ENCODE peak calls at places on chromosomes 3 and 15, in four cellular contexts. One of them, this sample, is unnamed.

GRCh38 chr3:17443142-17443541 is 299.3 kb downstream of the TBC1D5 start:
- DNase-seq in T47D: no peak
- DNase-seq in stimulated activated CD8-positive, alpha-beta memory T cell treated with anti-CD3 and anti-CD28 coated beads, Interleukin-4, amount 100 ng/mL, for 4 hours: no peak
- DNase-seq in stimulated activated CD4-positive, alpha-beta T cell treated with anti-CD3 and anti-CD28 coated beads, Interleukin-2, amount 100 ng/mL, for 48 hours: no peak
- DNase-seq in this sample: no peak

GRCh38 chr15:84387086-84387485 is 151.5 kb downstream of the GOLGA6L4 start:
- DNase-seq in T47D: no peak
- DNase-seq in stimulated activated CD4-positive, alpha-beta T cell treated with anti-CD3 and anti-CD28 coated beads, Interleukin-2, amount 100 ng/mL, for 48 hours: no peak
- DNase-seq in stimulated activated CD8-positive, alpha-beta memory T cell treated with anti-CD3 and anti-CD28 coated beads, Interleukin-4, amount 100 ng/mL, for 4 hours: no peak
- DNase-seq in this sample: no peak

GRCh38 chr3:149179225-149179624 is 42.4 kb downstream of the CP start:
- DNase-seq in T47D: no peak
- DNase-seq in stimulated activated CD4-positive, alpha-beta T cell treated with anti-CD3 and anti-CD28 coated beads, Interleukin-2, amount 100 ng/mL, for 48 hours: no peak
- DNase-seq in stimulated activated CD8-positive, alpha-beta memory T cell treated with anti-CD3 and anti-CD28 coated beads, Interleukin-4, amount 100 ng/mL, for 4 hours: no peak
- DNase-seq in this sample: no peak

GRCh38 chr15:61681038-61681418 is 379.2 kb downstream of the VPS13C start:
- DNase-seq in stimulated activated CD4-positive, alpha-beta T cell treated with anti-CD3 and anti-CD28 coated beads, Interleukin-2, amount 100 ng/mL, for 48 hours: no peak
- DNase-seq in T47D: no peak
- DNase-seq in stimulated activated CD8-positive, alpha-beta memory T cell treated with anti-CD3 and anti-CD28 coated beads, Interleukin-4, amount 100 ng/mL, for 4 hours: no peak
- DNase-seq in this sample: no peak

GRCh38 chr15:28107111-28107893 is 8.2 kb upstream of the OCA2 start:
- DNase-seq in T47D: peak
- DNase-seq in stimulated activated CD8-positive, alpha-beta memory T cell treated with anti-CD3 and anti-CD28 coated beads, Interleukin-4, amount 100 ng/mL, for 4 hours: no peak
- DNase-seq in stimulated activated CD4-positive, alpha-beta T cell treated with anti-CD3 and anti-CD28 coated beads, Interleukin-2, amount 100 ng/mL, for 48 hours: no peak
- DNase-seq in this sample: no peak

GRCh38 chr3:150583028-150583427 is 20.1 kb upstream of the SELENOT start:
- DNase-seq in stimulated activated CD4-positive, alpha-beta T cell treated with anti-CD3 and anti-CD28 coated beads, Interleukin-2, amount 100 ng/mL, for 48 hours: no peak
- DNase-seq in stimulated activated CD8-positive, alpha-beta memory T cell treated with anti-CD3 and anti-CD28 coated beads, Interleukin-4, amount 100 ng/mL, for 4 hours: no peak
- DNase-seq in T47D: no peak
- DNase-seq in this sample: no peak

GRCh38 chr3:42174679-42175660 is 83.8 kb downstream of the TRAK1 start:
- DNase-seq in stimulated activated CD8-positive, alpha-beta memory T cell treated with anti-CD3 and anti-CD28 coated beads, Interleukin-4, amount 100 ng/mL, for 4 hours: no peak
- DNase-seq in stimulated activated CD4-positive, alpha-beta T cell treated with anti-CD3 and anti-CD28 coated beads, Interleukin-2, amount 100 ng/mL, for 48 hours: no peak
- DNase-seq in T47D: no peak
- DNase-seq in this sample: no peak

GRCh38 chr3:188956839-188957489 is 214.8 kb upstream of the TPRG1 start:
- DNase-seq in stimulated activated CD8-positive, alpha-beta memory T cell treated with anti-CD3 and anti-CD28 coated beads, Interleukin-4, amount 100 ng/mL, for 4 hours: no peak
- DNase-seq in T47D: peak
- DNase-seq in stimulated activated CD4-positive, alpha-beta T cell treated with anti-CD3 and anti-CD28 coated beads, Interleukin-2, amount 100 ng/mL, for 48 hours: no peak
- DNase-seq in this sample: peak

GRCh38 chr15:89630974-89631901 is 24.0 kb downstream of the KIF7 start:
- DNase-seq in stimulated activated CD4-positive, alpha-beta T cell treated with anti-CD3 and anti-CD28 coated beads, Interleukin-2, amount 100 ng/mL, for 48 hours: no peak
- DNase-seq in stimulated activated CD8-positive, alpha-beta memory T cell treated with anti-CD3 and anti-CD28 coated beads, Interleukin-4, amount 100 ng/mL, for 4 hours: no peak
- DNase-seq in T47D: peak
- DNase-seq in this sample: no peak

GRCh38 chr3:184333700-184334099 is 3.7 kb upstream of the FAM131A start:
- DNase-seq in stimulated activated CD8-positive, alpha-beta memory T cell treated with anti-CD3 and anti-CD28 coated beads, Interleukin-4, amount 100 ng/mL, for 4 hours: no peak
- DNase-seq in stimulated activated CD4-positive, alpha-beta T cell treated with anti-CD3 and anti-CD28 coated beads, Interleukin-2, amount 100 ng/mL, for 48 hours: no peak
- DNase-seq in T47D: no peak
- DNase-seq in this sample: no peak

GRCh38 chr3:116000315-116000714 is 377.0 kb downstream of the GAP43 start:
- DNase-seq in stimulated activated CD8-positive, alpha-beta memory T cell treated with anti-CD3 and anti-CD28 coated beads, Interleukin-4, amount 100 ng/mL, for 4 hours: no peak
- DNase-seq in stimulated activated CD4-positive, alpha-beta T cell treated with anti-CD3 and anti-CD28 coated beads, Interleukin-2, amount 100 ng/mL, for 48 hours: no peak
- DNase-seq in T47D: no peak
- DNase-seq in this sample: peak

GRCh38 chr3:42681361-42682038 is 3.8 kb upstream of the KLHL40 start:
- DNase-seq in stimulated activated CD8-positive, alpha-beta memory T cell treated with anti-CD3 and anti-CD28 coated beads, Interleukin-4, amount 100 ng/mL, for 4 hours: no peak
- DNase-seq in stimulated activated CD4-positive, alpha-beta T cell treated with anti-CD3 and anti-CD28 coated beads, Interleukin-2, amount 100 ng/mL, for 48 hours: no peak
- DNase-seq in T47D: no peak
- DNase-seq in this sample: no peak

GRCh38 chr3:185152433-185153169 is at the start of gene C3orf70:
- DNase-seq in stimulated activated CD8-positive, alpha-beta memory T cell treated with anti-CD3 and anti-CD28 coated beads, Interleukin-4, amount 100 ng/mL, for 4 hours: no peak
- DNase-seq in T47D: peak
- DNase-seq in stimulated activated CD4-positive, alpha-beta T cell treated with anti-CD3 and anti-CD28 coated beads, Interleukin-2, amount 100 ng/mL, for 48 hours: peak
- DNase-seq in this sample: no peak

GRCh38 chr15:37056894-37057205 is 43.5 kb downstream of the MEIS2 start:
- DNase-seq in stimulated activated CD4-positive, alpha-beta T cell treated with anti-CD3 and anti-CD28 coated beads, Interleukin-2, amount 100 ng/mL, for 48 hours: no peak
- DNase-seq in stimulated activated CD8-positive, alpha-beta memory T cell treated with anti-CD3 and anti-CD28 coated beads, Interleukin-4, amount 100 ng/mL, for 4 hours: no peak
- DNase-seq in T47D: no peak
- DNase-seq in this sample: no peak

GRCh38 chr3:111735271-111735758 is 123.8 kb upstream of the PHLDB2 start:
- DNase-seq in stimulated activated CD4-positive, alpha-beta T cell treated with anti-CD3 and anti-CD28 coated beads, Interleukin-2, amount 100 ng/mL, for 48 hours: peak
- DNase-seq in stimulated activated CD8-positive, alpha-beta memory T cell treated with anti-CD3 and anti-CD28 coated beads, Interleukin-4, amount 100 ng/mL, for 4 hours: no peak
- DNase-seq in T47D: no peak
- DNase-seq in this sample: peak